ENCODE peak calls at places on chromosome 3, in eight cellular contexts. H is ovary, C is adipocyte, M is left lung, E is stomach, W is SK-N-SH, D is mucosa of descending colon, N is aorta. G is an unnamed sample. For H3K4me1 and H3K36me3, the result is how much of the 10 kb centered on the place peaks cover.

GRCh38 chr3:73786346-73786807 is 161.6 kb upstream of the PDZRN3 start:
- DNase-seq in H (no peak), C (peak), M (no peak), E (no peak), W (no peak), D (no peak), N (peak), G (peak)

GRCh38 chr3:188358787-188359493 is 205.0 kb downstream of the LPP start:
- DNase-seq in H (no peak), C (no peak), M (no peak), E (no peak), W (no peak), D (no peak), N (no peak), G (no peak)

GRCh38 chr3:13277860-13278531 is 142.1 kb downstream of the NUP210 start:
- DNase-seq in H (no peak), C (peak), M (no peak), E (no peak), W (no peak), D (no peak), N (peak), G (no peak)

GRCh38 chr3:17605032-17605431 is 137.4 kb downstream of the TBC1D5 start:
- DNase-seq in H (no peak), C (peak), M (no peak), E (no peak), W (no peak), D (no peak), N (no peak), G (no peak)

GRCh38 chr3:130811552-130811951 is 64.9 kb upstream of the PIK3R4 start:
- DNase-seq in H (no peak), C (no peak), M (no peak), E (no peak), W (no peak), D (no peak), N (no peak), G (no peak)

GRCh38 chr3:70871909-70872656 is 559.6 kb upstream of the MDFIC2 start:
- DNase-seq in H (peak), C (peak), M (no peak), E (no peak), W (no peak), D (no peak), N (no peak), G (peak)

GRCh38 chr3:169945313-169945712 is 21.3 kb upstream of the SEC62 start:
- DNase-seq in H (no peak), C (no peak), M (peak), E (peak), W (no peak), D (peak), N (no peak), G (peak)

GRCh38 chr3:177960722-177961121 is 575.5 kb upstream of the KCNMB2 start:
- DNase-seq in H (no peak), C (no peak), M (no peak), E (no peak), W (no peak), D (no peak), N (no peak), G (no peak)

GRCh38 chr3:7744850-7745249 is 756.8 kb upstream of the LMCD1 start:
- DNase-seq in H (no peak), C (no peak), M (no peak), E (no peak), W (no peak), D (no peak), N (no peak), G (no peak)

GRCh38 chr3:162134571-162134970 is 638.0 kb downstream of the OTOL1 start:
- DNase-seq in H (no peak), C (no peak), M (no peak), E (no peak), W (no peak), D (no peak), N (no peak), G (no peak)

GRCh38 chr3:151169700-151170224 is 33.3 kb downstream of the GPR171 start:
- DNase-seq in H (no peak), C (no peak), M (peak), E (no peak), W (no peak), D (peak), N (no peak), G (no peak)

GRCh38 chr3:45994661-45995369 is 809 bp downstream of the FYCO1 start:
- DNase-seq in H (no peak), C (peak), M (no peak), E (no peak), W (peak), D (peak), N (no peak), G (no peak)

GRCh38 chr3:11662392-11662990 is 18.8 kb upstream of the VGLL4 start:
- DNase-seq in H (no peak), C (no peak), M (no peak), E (no peak), W (no peak), D (no peak), N (no peak), G (no peak)

GRCh38 chr3:128800241-128801187 is 74.5 kb downstream of the RAB7A start:
- DNase-seq in H (no peak), C (no peak), M (no peak), E (no peak), W (no peak), D (no peak), N (no peak), G (peak)

GRCh38 chr3:196948442-196949365 is 6.4 kb upstream of the NCBP2 start:
- DNase-seq in H (no peak), C (no peak), M (no peak), E (no peak), W (no peak), D (no peak), N (no peak), G (no peak)

GRCh38 chr3:137263982-137264777 is 306.4 kb downstream of the IL20RB start:
- DNase-seq in H (no peak), C (no peak), M (no peak), E (no peak), W (peak), D (peak), N (no peak), G (no peak)

GRCh38 chr3:79490165-79491028 is 277.4 kb downstream of the ROBO1 start:
- DNase-seq in H (peak), C (peak), M (peak), E (peak), W (no peak), D (peak), N (no peak), G (peak)

GRCh38 chr3:179671709-179672337 is 19.0 kb downstream of the USP13 start:
- DNase-seq in H (no peak), C (no peak), M (no peak), E (no peak), W (no peak), D (no peak), N (no peak), G (peak)

GRCh38 chr3:127794972-127795371 is 27.3 kb downstream of the MGLL start:
- DNase-seq in H (no peak), C (no peak), M (no peak), E (no peak), W (no peak), D (no peak), N (no peak), G (no peak)

GRCh38 chr3:190180268-190180667 is 59.6 kb upstream of the P3H2 start:
- DNase-seq in H (no peak), C (no peak), M (no peak), E (no peak), W (no peak), D (no peak), N (no peak), G (no peak)

GRCh38 chr3:128297401-128298138 is 144.3 kb downstream of the EEFSEC start:
- DNase-seq in H (no peak), C (peak), M (no peak), E (peak), W (no peak), D (peak), N (no peak), G (peak)

GRCh38 chr3:125594581-125595011 is 701 bp downstream of the OSBPL11 start:
- DNase-seq in H (peak), C (peak), M (peak), E (no peak), W (peak), D (peak), N (no peak), G (peak)

GRCh38 chr3:94417963-94418455 is 355.1 kb downstream of the NSUN3 start:
- DNase-seq in H (no peak), C (no peak), M (no peak), E (no peak), W (no peak), D (no peak), N (no peak), G (no peak)

GRCh38 chr3:153658151-153658550 is 463.0 kb upstream of the ARHGEF26 start:
- DNase-seq in H (no peak), C (peak), M (no peak), E (no peak), W (no peak), D (no peak), N (no peak), G (no peak)

GRCh38 chr3:42440924-42441323 is 30.5 kb upstream of the LYZL4 start:
- DNase-seq in H (no peak), C (no peak), M (no peak), E (no peak), W (no peak), D (no peak), N (no peak), G (no peak)

GRCh38 chr3:38985981-38986380 is 65.8 kb downstream of the SCN11A start:
- DNase-seq in H (no peak), C (no peak), M (peak), E (no peak), W (no peak), D (no peak), N (no peak), G (no peak)

GRCh38 chr3:142434503-142434902 is 13.3 kb downstream of the XRN1 start:
- DNase-seq in H (no peak), C (no peak), M (no peak), E (no peak), W (no peak), D (no peak), N (no peak), G (no peak)

GRCh38 chr3:149368201-149368849 is 9.1 kb downstream of the TM4SF1 start:
- DNase-seq in H (no peak), C (no peak), M (no peak), E (no peak), W (no peak), D (peak), N (no peak), G (no peak)
- H3K4me1 ChIP-seq in H (under half), C (under half), M (under half), E (under half), W (under half), D (under half), N (under half), G (under half)

DNA sequence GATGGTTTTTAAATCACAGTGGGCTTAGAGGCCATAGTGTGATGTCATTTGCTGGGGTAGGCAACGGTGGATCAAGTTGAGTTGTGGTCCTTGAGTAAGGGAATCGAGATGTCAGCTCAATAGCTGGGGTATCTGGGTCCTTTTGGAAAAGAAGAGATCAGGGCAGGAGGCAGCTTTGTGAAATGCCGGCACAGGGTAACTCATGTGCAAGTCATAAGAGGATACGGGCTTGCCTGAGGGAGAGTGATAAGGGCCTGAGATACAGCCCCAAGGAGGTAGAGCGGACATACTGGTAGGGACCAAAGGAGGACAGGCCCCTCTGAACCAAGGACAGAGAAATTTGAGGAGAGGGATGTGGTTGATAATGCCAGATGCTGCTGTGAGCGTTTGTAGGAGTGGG is 4.2 kb upstream of the FAM131A start:
- DNase-seq in H (no peak), C (no peak), M (no peak), E (no peak), W (no peak), D (no peak), N (no peak), G (no peak)
- H3K36me3 ChIP-seq in H (under half), C (half or more), M (under half), E (half or more), W (half or more), D (under half), N (under half), G (under half)

GRCh38 chr3:51374456-51374855 is 10.6 kb upstream of the MANF start:
- DNase-seq in H (peak), C (no peak), M (no peak), E (no peak), W (no peak), D (no peak), N (peak), G (no peak)
- H3K4me3 ChIP-seq in H (no peak), C (no peak), M (no peak), E (no peak), W (no peak), D (no peak), N (no peak), G (no peak)

DNA sequence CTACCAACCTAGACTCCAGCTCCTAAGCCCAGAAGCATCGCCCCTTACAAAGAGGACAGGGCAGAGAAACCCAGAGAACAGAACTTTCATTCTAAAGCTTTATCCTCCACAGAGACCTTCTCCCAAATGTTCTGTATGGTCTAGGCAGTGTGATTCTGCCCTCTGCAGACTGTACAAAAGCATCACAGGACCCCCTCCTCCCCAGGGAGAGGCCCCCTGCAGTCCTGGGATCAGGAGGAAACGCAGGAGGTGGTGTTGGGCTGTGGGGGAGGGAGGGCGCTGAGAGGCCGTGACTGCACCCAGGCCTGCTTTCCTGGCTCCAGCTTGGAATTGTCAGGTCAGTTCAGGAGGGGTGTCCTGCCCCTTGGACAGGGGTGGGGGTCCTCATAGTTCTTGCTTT is 101.3 kb downstream of the DGKG start:
- DNase-seq in H (no peak), C (no peak), M (no peak), E (no peak), W (peak), D (no peak), N (no peak), G (no peak)
- H3K4me1 ChIP-seq in H (under half), C (under half), M (under half), E (under half), W (under half), D (under half), N (under half), G (under half)

G was measured in adrenal gland.